ENCODE peak calls at places on chromosomes 6 and 20, in six cellular contexts. M, P, I, S, C and K are unnamed samples.

GRCh38 chr6:36933102-36933501 is 21.4 kb upstream of the PI16 start:
- DNase-seq in C (no peak), P (no peak), M (no peak), I (no peak), S (no peak), K (no peak)

GRCh38 chr20:21099653-21100589 is 6.2 kb downstream of the LINC00237 start:
- DNase-seq in P (peak; percentile 59), S (no peak), C (peak; percentile 55), I (peak; percentile 89), M (peak; percentile 49), K (peak; percentile 72)

GRCh38 chr6:305371-306206 is 13.3 kb downstream of the DUSP22 start:
- DNase-seq in M (peak; percentile 72), C (no peak), S (no peak), P (no peak), I (no peak), K (no peak)

GRCh38 chr20:6164421-6165341 is 41.9 kb upstream of the FERMT1 start:
- DNase-seq in I (no peak), M (no peak), P (no peak), S (no peak), C (no peak), K (no peak)

GRCh38 chr6:132405143-132405915 is 4.1 kb upstream of the MOXD1 start:
- DNase-seq in M (no peak), P (no peak), I (no peak), C (no peak), S (no peak), K (no peak)

GRCh38 chr20:42483694-42484303 is 705.9 kb downstream of the PTPRT start:
- DNase-seq in M (no peak), P (peak; percentile 20), C (no peak), S (no peak), I (peak; percentile 9), K (no peak)

GRCh38 chr20:33796263-33796906 is 14.8 kb upstream of the CHMP4B start:
- DNase-seq in I (no peak), C (peak; percentile 82), P (no peak), S (no peak), M (no peak), K (no peak)

GRCh38 chr20:58652606-58653303 is 1.7 kb downstream of the STX16 start:
- DNase-seq in M (no peak), I (no peak), C (no peak), P (no peak), S (no peak), K (no peak)

GRCh38 chr20:4853787-4854295 is 132.1 kb downstream of the PRND start:
- DNase-seq in I (no peak), C (no peak), P (no peak), S (no peak), M (no peak), K (no peak)

GRCh38 chr20:62303327-62304226 is 780 bp downstream of the ADRM1 start:
- DNase-seq in C (no peak), S (no peak), M (peak; percentile 65), I (peak; percentile 20), P (no peak), K (no peak)

GRCh38 chr20:9359561-9360308 is 154.7 kb upstream of the LAMP5 start:
- DNase-seq in M (no peak), S (peak; percentile 12), C (peak; percentile 38), I (peak; percentile 3), P (peak; percentile 33), K (peak; percentile 64)

GRCh38 chr20:63896136-63896890 is 1.4 kb downstream of the DNAJC5 start:
- DNase-seq in I (peak; percentile 82), M (no peak), P (no peak), S (no peak), C (peak; percentile 81), K (no peak)

GRCh38 chr6:10463491-10464481 is 48.9 kb upstream of the TFAP2A start:
- DNase-seq in P (no peak), C (no peak), S (no peak), M (no peak), I (no peak), K (no peak)

GRCh38 chr6:106520711-106521367 is 108.5 kb downstream of the RTN4IP1 start:
- DNase-seq in I (peak; percentile 85), C (peak; percentile 50), S (no peak), M (no peak), P (no peak), K (no peak)

GRCh38 chr20:6075428-6076219 is 21.8 kb upstream of the LRRN4 start:
- DNase-seq in S (no peak), M (no peak), I (no peak), C (no peak), P (no peak), K (peak; percentile 34)

GRCh38 chr20:44586986-44587980 is 4.9 kb downstream of the PKIG start:
- DNase-seq in I (no peak), M (no peak), S (no peak), C (no peak), P (no peak), K (no peak)

GRCh38 chr20:44589522-44589921 is 7.1 kb downstream of the PKIG start:
- DNase-seq in I (no peak), P (no peak), C (no peak), M (no peak), S (no peak), K (no peak)

GRCh38 chr20:44585042-44585968 is 2.9 kb downstream of the PKIG start:
- DNase-seq in C (no peak), P (no peak), I (no peak), M (no peak), S (no peak), K (no peak)

GRCh38 chr20:44584103-44584690 is 1.8 kb downstream of the PKIG start:
- DNase-seq in S (no peak), C (no peak), P (no peak), I (no peak), M (no peak), K (no peak)

DNA sequence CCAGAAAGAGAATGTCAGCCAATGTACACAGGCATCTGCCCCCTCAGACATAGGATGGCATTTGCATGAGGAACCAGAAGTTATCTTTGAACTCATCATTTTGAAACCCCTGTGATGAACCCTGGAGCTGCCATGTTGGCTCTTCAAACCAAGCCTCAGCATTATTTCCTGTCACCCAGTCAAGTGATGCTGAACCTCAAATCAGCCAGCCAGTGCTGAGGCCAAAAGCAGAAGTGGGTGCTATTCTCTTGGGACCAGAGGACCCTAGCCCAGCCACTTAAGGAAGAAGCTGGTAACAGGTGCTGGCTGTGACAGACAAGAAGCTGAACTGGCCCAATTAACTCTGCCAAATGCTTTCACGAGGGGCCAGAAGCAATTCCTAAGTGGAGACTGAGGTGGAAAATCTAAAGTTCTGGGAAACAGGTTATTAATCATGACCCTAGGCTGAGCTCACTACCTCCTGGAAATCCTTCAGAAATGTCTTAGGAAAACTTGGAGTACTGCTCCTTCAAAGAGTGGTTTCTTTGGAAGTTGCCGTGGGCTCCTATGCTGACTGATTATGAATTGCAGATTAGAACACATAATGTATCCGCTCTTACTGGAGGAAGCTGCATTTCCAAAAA is 4.0 kb downstream of the PKIG start:
- DNase-seq in S (no peak), P (no peak), C (no peak), M (no peak), I (peak; percentile 93), K (no peak)
- TF ChIP-seq POLR2AphosphoS5 in S (no peak), P (no peak), C (no peak), M (peak; percentile 27), I (peak; percentile 23), K (no peak)

GRCh38 chr6:133544419-133544818 is 303.3 kb downstream of the EYA4 start:
- DNase-seq in I (no peak), C (no peak), S (no peak), P (no peak), M (no peak), K (no peak)
- TF ChIP-seq POLR2AphosphoS5 in I (no peak), C (no peak), S (no peak), P (no peak), M (no peak), K (no peak)

GRCh38 chr20:56911946-56912345 is 282.8 kb downstream of the TFAP2C start:
- DNase-seq in C (no peak), P (no peak), M (no peak), S (no peak), I (no peak), K (no peak)
- TF ChIP-seq POLR2AphosphoS5 in C (no peak), P (no peak), M (no peak), S (no peak), I (no peak), K (no peak)

DNA sequence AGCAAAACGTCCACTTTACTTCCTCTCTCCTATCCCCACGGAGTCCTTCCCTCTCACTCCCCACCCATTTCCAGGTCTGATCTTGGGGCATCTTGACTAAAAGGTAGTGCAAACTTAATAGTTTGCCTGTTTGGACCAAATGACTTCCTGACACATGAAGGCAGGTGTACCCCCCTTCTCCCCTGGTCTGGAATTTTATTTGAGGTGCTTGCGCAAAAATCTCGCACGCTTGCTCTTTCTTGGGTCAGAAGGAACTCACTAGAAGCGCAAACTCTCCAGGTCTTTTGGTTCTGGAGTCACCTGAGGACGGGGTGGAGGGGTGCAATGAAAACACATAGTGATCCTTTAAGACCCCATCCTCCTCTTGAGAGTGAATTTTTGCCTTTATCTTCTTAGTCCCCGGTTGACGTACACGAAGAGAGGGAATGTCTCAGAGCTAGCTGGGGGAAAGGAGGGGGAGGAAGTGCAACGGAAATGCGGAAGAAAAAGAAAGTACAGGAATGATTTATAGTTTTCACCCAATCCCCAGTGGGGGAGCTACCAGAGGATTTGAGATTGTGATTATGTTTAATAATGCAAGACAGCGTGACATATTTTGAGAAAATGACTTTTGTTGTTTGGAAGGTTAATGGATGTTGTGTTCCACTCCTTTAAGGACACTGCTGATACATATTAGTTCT is 4.9 kb downstream of the ADGRB3 start:
- DNase-seq in P (no peak), I (no peak), S (no peak), M (no peak), C (no peak), K (no peak)
- TF ChIP-seq POLR2AphosphoS5 in P (no peak), I (no peak), S (no peak), M (no peak), C (no peak), K (no peak)